ENCODE peak calls at places on chromosomes 13 and 19, in four cellular contexts. K is dorsolateral prefrontal cortex, H is IMR-90, Y is upper lobe of right lung. W is an unnamed sample.
A peak's percentile ranks its signal among the peaks of the same experiment; 100 is the strongest.

GRCh38 chr19:5828661-5829566 is 10.6 kb downstream of the FUT6 start:
- DNase-seq in K (no peak), H (no peak), Y (no peak), W (peak; percentile 96)

GRCh38 chr13:43303040-43303729 is 279.8 kb downstream of the DNAJC15 start:
- DNase-seq in K (peak; percentile 74), H (peak; percentile 70), Y (no peak), W (peak; percentile 83)

GRCh38 chr19:45553464-45553863 is 31.1 kb downstream of the OPA3 start:
- DNase-seq in K (peak; percentile 26), H (no peak), Y (no peak), W (no peak)

GRCh38 chr19:10219678-10220077 is 11.5 kb downstream of the S1PR2 start:
- DNase-seq in K (no peak), H (peak; percentile 89), Y (no peak), W (no peak)

GRCh38 chr13:60431108-60431700 is 34.2 kb downstream of the TDRD3 start:
- DNase-seq in K (no peak), H (peak; percentile 72), Y (no peak), W (peak; percentile 78)

GRCh38 chr13:66218583-66218982 is 1011.6 kb downstream of the PCDH9 start:
- DNase-seq in K (no peak), H (no peak), Y (no peak), W (no peak)

GRCh38 chr13:93244918-93245280 is 18.3 kb downstream of the GPC6 start:
- DNase-seq in K (no peak), H (peak; percentile 38), Y (no peak), W (no peak)

GRCh38 chr19:7554990-7555864 is 19.7 kb downstream of the PNPLA6 start:
- DNase-seq in K (no peak), H (no peak), Y (peak; percentile 74), W (no peak)

GRCh38 chr13:26541041-26541440 is 16.4 kb upstream of the WASF3 start:
- DNase-seq in K (no peak), H (no peak), Y (no peak), W (no peak)

GRCh38 chr13:75372517-75372916 is 109.5 kb downstream of the TBC1D4 start:
- DNase-seq in K (no peak), H (peak; percentile 62), Y (no peak), W (peak; percentile 54)

GRCh38 chr13:112231451-112232083 is 144.6 kb upstream of the SPACA7 start:
- DNase-seq in K (no peak), H (no peak), Y (peak; percentile 51), W (no peak)

GRCh38 chr13:60583196-60583908 is 186.3 kb downstream of the TDRD3 start:
- DNase-seq in K (no peak), H (peak; percentile 16), Y (no peak), W (no peak)

GRCh38 chr13:74674701-74675100 is 540.5 kb upstream of the KLF12 start:
- DNase-seq in K (no peak), H (no peak), Y (no peak), W (no peak)

GRCh38 chr13:32417995-32418394 is 9.9 kb downstream of the N4BP2L1 start:
- DNase-seq in K (no peak), H (no peak), Y (no peak), W (no peak)

GRCh38 chr13:92613921-92614320 is 612.7 kb upstream of the GPC6 start:
- DNase-seq in K (no peak), H (no peak), Y (no peak), W (no peak)

GRCh38 chr13:33224191-33224590 is 61.4 kb downstream of the STARD13 start:
- DNase-seq in K (no peak), H (no peak), Y (no peak), W (no peak)

GRCh38 chr19:37997911-37998344 is 90.9 kb downstream of the SIPA1L3 start:
- DNase-seq in K (no peak), H (peak; percentile 97), Y (no peak), W (peak; percentile 90)

DNA sequence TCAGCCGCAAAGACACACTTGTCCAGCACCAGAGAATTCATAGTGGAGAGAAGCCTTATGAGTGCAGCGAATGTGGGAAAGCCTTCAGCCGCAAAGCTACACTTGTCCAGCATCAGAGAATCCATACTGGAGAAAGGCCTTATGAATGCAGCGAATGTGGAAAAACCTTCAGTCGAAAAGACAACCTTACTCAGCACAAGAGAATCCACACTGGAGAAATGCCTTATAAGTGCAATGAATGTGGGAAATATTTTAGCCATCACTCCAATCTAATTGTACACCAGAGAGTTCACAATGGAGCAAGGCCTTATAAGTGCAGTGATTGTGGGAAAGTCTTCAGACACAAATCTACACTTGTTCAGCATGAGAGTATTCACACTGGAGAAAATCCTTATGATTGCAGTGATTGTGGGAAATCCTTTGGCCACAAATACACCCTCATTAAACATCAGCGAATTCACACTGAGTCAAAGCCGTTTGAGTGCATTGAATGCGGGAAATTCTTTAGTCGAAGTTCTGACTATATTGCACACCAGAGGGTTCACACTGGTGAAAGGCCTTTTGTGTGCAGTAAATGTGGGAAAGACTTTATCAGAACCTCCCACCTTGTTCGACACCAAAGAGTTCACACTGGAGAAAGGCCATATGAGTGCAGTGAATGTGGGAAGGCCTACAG is 6.8 kb downstream of the ZNF134 start:
- DNase-seq in K (no peak), H (peak; percentile 15), Y (no peak), W (no peak)
- H3K27ac ChIP-seq in K (no peak overlapping the region), H (no peak overlapping the region), Y (no peak overlapping the region), W (no peak overlapping the region)

GRCh38 chr19:15422311-15423075 is 3.7 kb upstream of the AKAP8L start:
- DNase-seq in K (no peak), H (no peak), Y (no peak), W (no peak)
- TF ChIP-seq CTCF in K (no peak), H (no peak), Y (no peak), W (no peak)

GRCh38 chr13:110506859-110507566 is 54.5 kb downstream of the RAB20 start:
- DNase-seq in K (no peak), H (peak; percentile 10), Y (peak; percentile 90), W (peak; percentile 89)
- H3K27ac ChIP-seq in K (no peak overlapping the region), H (no peak overlapping the region), Y (peak overlapping the region; percentile 68), W (peak overlapping the region; percentile 97)

GRCh38 chr19:56746367-56746766 is 74.8 kb upstream of the ZNF835 start:
- DNase-seq in K (no peak), H (no peak), Y (no peak), W (no peak)

GRCh38 chr19:56751078-56751489 is 79.5 kb upstream of the ZNF835 start:
- DNase-seq in K (peak; percentile 94), H (no peak), Y (no peak), W (peak; percentile 4)

GRCh38 chr19:56750658-56751057 is 79.1 kb upstream of the ZNF835 start:
- DNase-seq in K (peak; percentile 30), H (no peak), Y (no peak), W (no peak)

GRCh38 chr19:56748443-56748842 is 76.9 kb upstream of the ZNF835 start:
- DNase-seq in K (peak; percentile 70), H (no peak), Y (no peak), W (no peak)
- TF ChIP-seq CTCF in K (peak; percentile 80), H (no peak), Y (peak; percentile 63), W (peak; percentile 37)

GRCh38 chr13:102817241-102817640 is 18.3 kb downstream of the BIVM start:
- DNase-seq in K (no peak), H (no peak), Y (no peak), W (no peak)

GRCh38 chr13:102814793-102815192 is 15.9 kb downstream of the BIVM start:
- DNase-seq in K (no peak), H (no peak), Y (no peak), W (no peak)

GRCh38 chr13:102817907-102818306 is 19.0 kb downstream of the BIVM start:
- DNase-seq in K (no peak), H (no peak), Y (no peak), W (no peak)

GRCh38 chr13:102815788-102816187 is 16.9 kb downstream of the BIVM start:
- DNase-seq in K (no peak), H (no peak), Y (no peak), W (no peak)

GRCh38 chr13:102816633-102817032 is 17.7 kb downstream of the BIVM start:
- DNase-seq in K (no peak), H (no peak), Y (no peak), W (no peak)
- H3K27ac ChIP-seq in K (no peak overlapping the region), H (no peak overlapping the region), Y (no peak overlapping the region), W (no peak overlapping the region)

GRCh38 chr19:12995596-12996541 is 594 bp downstream of the NFIX start:
- DNase-seq in K (no peak), H (peak; percentile 30), Y (no peak), W (no peak)

GRCh38 chr19:12997967-12998940 is 3.0 kb downstream of the NFIX start:
- DNase-seq in K (no peak), H (no peak), Y (no peak), W (no peak)

GRCh38 chr19:12994701-12995595 is at the start of gene NFIX:
- DNase-seq in K (no peak), H (peak; percentile 39), Y (peak; percentile 87), W (peak; percentile 80)

GRCh38 chr19:12997225-12997966 is 2.1 kb downstream of the NFIX start:
- DNase-seq in K (no peak), H (no peak), Y (no peak), W (no peak)

GRCh38 chr19:12996542-12997094 is 1.3 kb downstream of the NFIX start:
- DNase-seq in K (no peak), H (peak; percentile 22), Y (no peak), W (no peak)
- TF ChIP-seq CTCF in K (peak; percentile 37), H (no peak), Y (no peak), W (no peak)

W was measured in cardiac muscle cell.